ENCODE peak calls at places on chromosomes 4 and X, in five cellular contexts. U is brain microvascular endothelial cell, I is neuronal stem cell, V is ascending aorta, P is cardiac fibroblast. B is an unnamed sample.

GRCh38 chr4:64883087-64883926 is 474.1 kb upstream of the TECRL start:
- DNase-seq in U (no peak), I (no peak), V (no peak), P (no peak), B (no peak)

GRCh38 chr4:189823611-189824010 is 117.1 kb upstream of the FRG1 start:
- DNase-seq in U (no peak), I (no peak), V (no peak), P (no peak), B (no peak)

GRCh38 chrX:55004231-55004630 is 4.1 kb downstream of the APEX2 start:
- DNase-seq in U (no peak), I (no peak), V (no peak), P (no peak), B (no peak)

GRCh38 chrX:100447563-100448397 is 37.7 kb upstream of the PCDH19 start:
- DNase-seq in U (peak), I (peak), V (no peak), P (peak), B (peak)

GRCh38 chr4:78065514-78066192 is 8.5 kb downstream of the FRAS1 start:
- DNase-seq in U (no peak), I (no peak), V (no peak), P (no peak), B (no peak)

GRCh38 chr4:118803253-118803652 is 32.7 kb downstream of the SEC24D start:
- DNase-seq in U (no peak), I (no peak), V (no peak), P (no peak), B (no peak)

GRCh38 chr4:139275281-139275735 is 4.7 kb downstream of the MGARP start:
- DNase-seq in U (no peak), I (no peak), V (no peak), P (no peak), B (no peak)

GRCh38 chrX:114134465-114134864 is 449.4 kb upstream of the HTR2C start:
- DNase-seq in U (no peak), I (no peak), V (no peak), P (peak), B (no peak)

GRCh38 chrX:25523574-25523973 is 507.8 kb upstream of the ARX start:
- DNase-seq in U (peak), I (peak), V (no peak), P (peak), B (peak)

GRCh38 chrX:151019837-151020236 is 36.7 kb downstream of the HMGB3 start:
- DNase-seq in U (peak), I (no peak), V (no peak), P (peak), B (peak)

GRCh38 chrX:133746593-133746992 is 238.8 kb downstream of the GPC3 start:
- DNase-seq in U (no peak), I (no peak), V (no peak), P (no peak), B (no peak)

GRCh38 chrX:110450050-110450449 is 91.4 kb downstream of the RTL9 start:
- DNase-seq in U (peak), I (peak), V (no peak), P (peak), B (peak)

GRCh38 chr4:183469327-183469726 is 24.9 kb downstream of the CDKN2AIP start:
- DNase-seq in U (no peak), I (no peak), V (no peak), P (no peak), B (no peak)

GRCh38 chr4:183469936-183470335 is 25.5 kb downstream of the CDKN2AIP start:
- DNase-seq in U (no peak), I (no peak), V (no peak), P (peak), B (peak)

GRCh38 chr4:183468210-183469095 is 24.0 kb downstream of the CDKN2AIP start:
- DNase-seq in U (no peak), I (no peak), V (no peak), P (peak), B (peak)

GRCh38 chr4:183467246-183467645 is 22.8 kb downstream of the CDKN2AIP start:
- DNase-seq in U (no peak), I (no peak), V (no peak), P (no peak), B (no peak)

DNA sequence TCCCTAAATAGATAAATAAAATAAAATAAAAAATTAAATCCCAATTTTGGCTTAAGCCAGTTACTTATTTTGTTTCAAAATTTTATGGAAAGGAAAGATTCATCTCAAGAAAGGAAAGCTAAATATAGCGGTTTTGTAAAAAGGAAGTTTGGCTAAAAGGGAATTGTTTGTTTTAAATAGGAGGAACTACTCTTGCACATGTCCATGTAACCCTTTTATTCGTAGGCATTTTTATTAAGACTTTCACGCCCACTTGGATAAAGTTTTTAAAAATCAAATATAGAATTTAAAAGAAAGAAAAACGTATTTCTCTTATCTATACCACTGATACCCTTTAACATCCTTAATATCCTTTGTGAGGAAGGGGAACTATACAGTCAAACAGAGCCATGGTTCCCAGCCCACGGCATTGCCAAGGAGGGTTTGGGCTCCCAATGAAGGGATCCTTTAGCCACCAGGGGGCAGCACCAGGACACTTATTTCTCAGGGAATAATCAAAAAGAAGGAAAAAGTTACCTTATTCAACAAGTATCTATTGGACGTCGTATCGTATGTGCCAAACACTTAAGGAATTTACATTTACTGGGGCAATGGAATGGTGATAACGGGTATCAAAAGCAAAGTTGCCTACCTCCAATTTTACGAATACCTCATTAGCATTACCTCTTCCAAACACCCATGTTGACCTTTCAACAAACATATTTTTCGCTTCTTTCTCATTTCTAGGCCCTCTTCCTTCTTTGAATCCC is 27.7 kb downstream of the CDKN2AIP start:
- DNase-seq in U (peak), I (peak), V (peak), P (peak), B (peak)
- H3K4me3 ChIP-seq in U (no peak), I (no peak), V (peak), P (no peak), B (no peak)

GRCh38 chr4:40190465-40190864 is 6.4 kb upstream of the RHOH start:
- DNase-seq in U (no peak), I (no peak), V (no peak), P (no peak), B (no peak)
- H3K4me3 ChIP-seq in U (no peak), I (no peak), V (no peak), P (no peak), B (no peak)

GRCh38 chr4:100189820-100190642 is at the start of gene DDIT4L:
- DNase-seq in U (no peak), I (peak), V (no peak), P (peak), B (peak)

GRCh38 chr4:100188829-100189228 is 1.4 kb downstream of the DDIT4L start:
- DNase-seq in U (no peak), I (no peak), V (no peak), P (no peak), B (no peak)

GRCh38 chr4:100187781-100188180 is 2.5 kb downstream of the DDIT4L start:
- DNase-seq in U (no peak), I (no peak), V (no peak), P (no peak), B (no peak)

DNA sequence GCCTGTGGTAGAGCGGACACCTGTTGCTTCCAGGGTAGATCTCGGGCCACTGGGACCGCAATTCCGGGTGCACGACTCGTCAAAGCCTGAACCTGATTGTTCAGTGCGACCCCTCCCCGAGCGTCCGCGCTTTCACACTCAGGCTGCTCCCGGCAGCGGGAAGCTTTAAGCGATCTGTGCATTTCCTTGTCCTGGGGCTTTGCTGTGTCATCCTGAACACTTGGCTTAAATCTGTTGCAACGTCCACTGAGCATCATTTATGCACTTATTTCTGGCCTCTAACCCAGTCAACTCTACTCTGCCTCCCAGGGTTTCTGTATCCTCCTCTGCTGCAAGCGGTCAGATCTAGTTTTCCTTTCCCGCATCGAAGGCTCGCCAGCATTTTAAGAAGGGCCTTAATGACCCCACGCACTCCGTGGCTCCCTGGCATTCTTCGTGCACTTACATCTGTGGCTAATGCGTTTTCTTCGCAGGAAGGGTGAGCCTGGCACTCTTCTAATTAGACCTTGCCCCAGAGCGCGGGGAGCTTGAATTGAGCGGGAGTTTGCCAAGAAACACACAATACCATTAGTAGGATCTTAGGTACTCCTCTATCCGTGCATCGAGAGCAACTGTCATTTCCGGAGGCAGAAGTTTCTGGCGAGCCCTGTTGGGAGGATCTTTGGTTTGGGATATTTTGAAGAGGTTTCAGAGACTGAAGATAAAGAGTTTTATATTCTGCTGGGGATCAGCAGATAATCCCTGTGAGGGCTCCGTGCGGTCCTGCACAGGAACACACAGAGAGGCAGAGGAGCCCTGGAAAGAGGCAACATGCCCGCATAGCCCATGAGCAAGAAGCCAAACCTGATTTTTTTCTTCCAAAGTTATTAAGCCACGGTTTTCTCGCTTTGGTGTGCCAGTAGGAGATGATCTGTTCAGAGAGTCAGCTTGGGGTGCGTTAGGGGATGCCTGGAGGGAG is 654 bp upstream of the DDIT4L start:
- DNase-seq in U (no peak), I (peak), V (no peak), P (peak), B (peak)
- H3K4me3 ChIP-seq in U (peak), I (peak), V (peak), P (peak), B (peak)

DNA sequence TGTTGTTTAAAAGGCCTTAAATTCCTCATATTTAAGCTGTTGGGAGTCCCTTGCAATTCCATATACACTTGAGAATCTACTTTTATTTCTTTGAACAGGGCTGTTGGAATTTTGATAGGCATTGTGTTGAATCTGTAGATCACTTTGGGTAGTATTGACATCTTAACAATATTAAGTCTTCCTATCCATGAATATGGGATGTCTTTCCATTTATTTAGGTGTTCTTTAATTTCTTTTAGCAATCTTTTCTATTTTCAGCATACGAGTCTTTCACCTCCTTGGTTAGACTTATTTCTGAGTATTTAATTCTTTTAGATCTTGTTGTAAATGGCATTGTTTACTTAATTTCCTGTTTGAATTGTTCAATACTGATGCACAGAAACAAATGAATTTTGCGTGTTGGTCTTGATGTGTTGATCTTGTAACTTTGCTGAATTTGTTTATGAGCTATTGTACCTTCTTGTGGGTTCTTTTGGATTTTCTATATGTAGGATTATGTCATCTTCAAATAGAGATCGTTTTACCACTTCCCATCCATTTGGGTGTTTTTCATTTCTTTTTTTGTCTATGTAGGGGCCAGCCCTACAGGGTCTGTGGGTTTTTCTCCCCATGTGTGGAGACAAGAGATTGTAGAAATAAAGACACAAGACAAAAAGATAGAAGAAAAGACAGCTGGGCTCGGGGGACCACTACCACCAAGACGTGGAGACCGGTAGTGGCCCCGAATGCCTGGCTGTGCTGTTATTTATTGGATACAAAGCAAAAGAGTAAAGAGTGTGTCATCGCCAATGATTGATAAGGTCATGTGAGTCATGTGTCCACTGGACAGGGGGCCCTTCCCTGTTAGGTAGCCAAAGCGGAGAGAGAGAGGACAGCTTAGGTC is 18.2 kb upstream of the CTBP1 start:
- DNase-seq in U (no peak), I (no peak), V (no peak), P (no peak), B (no peak)
- H3K4me3 ChIP-seq in U (no peak), I (no peak), V (no peak), P (no peak), B (no peak)

DNA sequence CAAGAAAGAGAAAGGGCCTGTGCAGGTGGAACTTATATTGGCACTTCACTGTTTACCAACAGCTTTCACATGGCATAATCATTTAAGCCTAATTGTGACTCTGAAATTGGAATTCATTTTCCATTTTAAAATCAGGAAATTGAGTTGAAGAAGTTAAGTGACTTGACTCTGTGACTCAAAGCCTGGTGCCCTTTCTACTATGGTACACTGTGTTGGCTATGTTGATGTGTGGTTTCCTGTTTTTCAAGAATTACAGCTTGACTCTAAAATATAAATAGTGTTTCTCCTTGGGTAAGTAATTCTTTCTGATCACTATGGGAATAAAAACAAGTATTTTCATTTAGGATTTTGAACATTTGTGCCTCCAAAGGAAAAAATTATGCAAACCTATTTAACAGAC is 4.3 kb downstream of the AFF1 start:
- DNase-seq in U (no peak), I (no peak), V (no peak), P (no peak), B (no peak)
- H3K4me3 ChIP-seq in U (no peak), I (no peak), V (peak), P (no peak), B (no peak)